ENCODE peak calls at places on chromosome 16, in nine cellular contexts. T, C, O, K, N, Q, E, A and F are unnamed samples.

GRCh38 chr16:16075463-16076399 is 126.3 kb downstream of the ABCC1 start:
- DNase-seq in T (no peak), C (no peak), O (peak; percentile 29), K (no peak), N (peak; percentile 50), Q (no peak), E (peak; percentile 76), A (peak; percentile 54), F (peak; percentile 79)

GRCh38 chr16:50521246-50521900 is 26.8 kb upstream of the NKD1 start:
- DNase-seq in T (no peak), C (no peak), O (no peak), K (no peak), N (no peak), Q (no peak), E (no peak), A (no peak), F (no peak)

GRCh38 chr16:89798832-89799370 is 17.5 kb downstream of the FANCA start:
- DNase-seq in T (no peak), C (no peak), O (peak; percentile 19), K (no peak), N (no peak), Q (no peak), E (no peak), A (peak; percentile 66), F (no peak)

GRCh38 chr16:397135-397661 is at the start of gene NME4:
- DNase-seq in T (no peak), C (no peak), O (no peak), K (peak; percentile 35), N (no peak), Q (no peak), E (no peak), A (peak; percentile 52), F (no peak)

GRCh38 chr16:16938980-16939379 is 531.8 kb downstream of the XYLT1 start:
- DNase-seq in T (no peak), C (no peak), O (no peak), K (no peak), N (no peak), Q (no peak), E (no peak), A (no peak), F (no peak)

GRCh38 chr16:15457390-15457789 is 23.0 kb downstream of the BMERB1 start:
- DNase-seq in T (no peak), C (no peak), O (no peak), K (no peak), N (no peak), Q (no peak), E (no peak), A (no peak), F (no peak)

GRCh38 chr16:24900230-24900629 is 54.5 kb downstream of the SLC5A11 start:
- DNase-seq in T (no peak), C (no peak), O (no peak), K (no peak), N (no peak), Q (no peak), E (no peak), A (no peak), F (no peak)

GRCh38 chr16:10076037-10076436 is 106.2 kb downstream of the GRIN2A start:
- DNase-seq in T (no peak), C (no peak), O (no peak), K (no peak), N (no peak), Q (no peak), E (no peak), A (no peak), F (no peak)

GRCh38 chr16:11145173-11145820 is 110.7 kb downstream of the SOCS1 start:
- DNase-seq in T (no peak), C (no peak), O (no peak), K (no peak), N (no peak), Q (no peak), E (no peak), A (peak; percentile 56), F (no peak)